ENCODE peak calls at places on chromosomes 2 and 18, in eight cellular contexts. One of them, this sample, is unnamed.

GRCh38 chr2:235698504-235698903 is 204.7 kb downstream of the AGAP1 start:
- DNase-seq in AG04450: no peak
- DNase-seq in heart left ventricle: no peak
- DNase-seq in pancreas: no peak
- DNase-seq in uterus: no peak
- DNase-seq in upper lobe of right lung: no peak
- DNase-seq in cardiac fibroblast: no peak
- DNase-seq in foreskin fibroblast: no peak
- DNase-seq in this sample: no peak

GRCh38 chr18:904135-905090 is at the start of gene ADCYAP1:
- DNase-seq in AG04450: no peak
- DNase-seq in upper lobe of right lung: no peak
- DNase-seq in heart left ventricle: peak
- DNase-seq in cardiac fibroblast: peak
- DNase-seq in pancreas: peak
- DNase-seq in uterus: no peak
- DNase-seq in foreskin fibroblast: no peak
- DNase-seq in this sample: no peak

GRCh38 chr2:110804915-110805314 is 72.5 kb downstream of the ACOXL start:
- DNase-seq in upper lobe of right lung: no peak
- DNase-seq in uterus: no peak
- DNase-seq in cardiac fibroblast: no peak
- DNase-seq in AG04450: no peak
- DNase-seq in foreskin fibroblast: no peak
- DNase-seq in heart left ventricle: no peak
- DNase-seq in pancreas: no peak
- DNase-seq in this sample: no peak

GRCh38 chr2:30942430-30942829 is 135.2 kb upstream of the CAPN13 start:
- DNase-seq in AG04450: no peak
- DNase-seq in cardiac fibroblast: no peak
- DNase-seq in heart left ventricle: no peak
- DNase-seq in upper lobe of right lung: no peak
- DNase-seq in uterus: no peak
- DNase-seq in pancreas: no peak
- DNase-seq in foreskin fibroblast: no peak
- DNase-seq in this sample: no peak

GRCh38 chr2:217636578-217637267 is 366.1 kb downstream of the TNS1 start:
- DNase-seq in pancreas: no peak
- DNase-seq in foreskin fibroblast: peak
- DNase-seq in heart left ventricle: no peak
- DNase-seq in upper lobe of right lung: no peak
- DNase-seq in cardiac fibroblast: no peak
- DNase-seq in uterus: no peak
- DNase-seq in AG04450: no peak
- DNase-seq in this sample: no peak

GRCh38 chr2:238158807-238159539 is at the start of gene ERFE:
- DNase-seq in upper lobe of right lung: peak
- DNase-seq in pancreas: peak
- DNase-seq in cardiac fibroblast: peak
- DNase-seq in AG04450: no peak
- DNase-seq in foreskin fibroblast: no peak
- DNase-seq in uterus: peak
- DNase-seq in heart left ventricle: peak
- DNase-seq in this sample: no peak

GRCh38 chr2:38528008-38528442 is 74.7 kb downstream of the HNRNPLL start:
- DNase-seq in uterus: peak
- DNase-seq in upper lobe of right lung: peak
- DNase-seq in pancreas: no peak
- DNase-seq in foreskin fibroblast: peak
- DNase-seq in cardiac fibroblast: peak
- DNase-seq in heart left ventricle: peak
- DNase-seq in AG04450: no peak
- DNase-seq in this sample: no peak

GRCh38 chr2:109285244-109285651 is 156.2 kb downstream of the SH3RF3 start:
- DNase-seq in AG04450: no peak
- DNase-seq in heart left ventricle: peak
- DNase-seq in cardiac fibroblast: peak
- DNase-seq in pancreas: no peak
- DNase-seq in uterus: no peak
- DNase-seq in upper lobe of right lung: no peak
- DNase-seq in foreskin fibroblast: peak
- DNase-seq in this sample: no peak

GRCh38 chr2:152309352-152310214 is 25.4 kb upstream of the FMNL2 start:
- DNase-seq in pancreas: no peak
- DNase-seq in foreskin fibroblast: no peak
- DNase-seq in AG04450: no peak
- DNase-seq in heart left ventricle: no peak
- DNase-seq in cardiac fibroblast: no peak
- DNase-seq in upper lobe of right lung: no peak
- DNase-seq in uterus: no peak
- DNase-seq in this sample: no peak

GRCh38 chr2:67567866-67568265 is 170.7 kb downstream of the ETAA1 start:
- DNase-seq in upper lobe of right lung: no peak
- DNase-seq in cardiac fibroblast: no peak
- DNase-seq in heart left ventricle: no peak
- DNase-seq in AG04450: no peak
- DNase-seq in foreskin fibroblast: no peak
- DNase-seq in uterus: no peak
- DNase-seq in pancreas: no peak
- DNase-seq in this sample: no peak

DNA sequence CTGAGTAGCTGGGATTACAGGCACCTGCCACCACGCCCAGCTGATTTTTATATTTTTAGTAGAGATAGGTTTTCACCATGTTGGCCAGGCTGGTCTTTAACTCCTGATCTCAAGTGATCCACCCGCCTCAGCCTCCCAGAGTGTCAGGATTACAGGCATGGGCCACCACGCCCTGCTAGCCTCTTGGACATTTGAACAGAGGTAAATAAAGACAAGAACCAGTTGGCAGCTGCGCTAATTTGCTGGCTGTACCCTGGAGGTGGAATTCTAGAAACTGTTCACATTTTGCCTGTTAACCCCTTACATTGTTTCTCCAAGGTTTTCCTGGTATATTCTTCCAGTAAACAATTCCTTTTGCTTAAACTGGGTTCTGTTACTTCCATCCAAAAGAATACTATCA is 132.9 kb downstream of the CDH2 start:
- DNase-seq in heart left ventricle: no peak
- DNase-seq in pancreas: no peak
- DNase-seq in AG04450: no peak
- DNase-seq in upper lobe of right lung: no peak
- DNase-seq in cardiac fibroblast: no peak
- DNase-seq in foreskin fibroblast: no peak
- DNase-seq in uterus: no peak
- DNase-seq in this sample: no peak
- H3K4me3 ChIP-seq in heart left ventricle: no peak
- H3K4me3 ChIP-seq in pancreas: no peak
- H3K4me3 ChIP-seq in AG04450: no peak
- H3K4me3 ChIP-seq in upper lobe of right lung: no peak
- H3K4me3 ChIP-seq in cardiac fibroblast: no peak
- H3K4me3 ChIP-seq in foreskin fibroblast: no peak
- H3K4me3 ChIP-seq in uterus: no peak
- H3K4me3 ChIP-seq in this sample: no peak

GRCh38 chr2:203671876-203672275 is 34.6 kb upstream of the CD28 start:
- DNase-seq in foreskin fibroblast: no peak
- DNase-seq in upper lobe of right lung: no peak
- DNase-seq in pancreas: no peak
- DNase-seq in heart left ventricle: no peak
- DNase-seq in cardiac fibroblast: no peak
- DNase-seq in uterus: no peak
- DNase-seq in AG04450: no peak
- DNase-seq in this sample: no peak

GRCh38 chr2:203672856-203673255 is 33.6 kb upstream of the CD28 start:
- DNase-seq in pancreas: no peak
- DNase-seq in cardiac fibroblast: peak
- DNase-seq in AG04450: no peak
- DNase-seq in heart left ventricle: no peak
- DNase-seq in upper lobe of right lung: no peak
- DNase-seq in foreskin fibroblast: no peak
- DNase-seq in uterus: no peak
- DNase-seq in this sample: no peak

GRCh38 chr2:203675086-203675485 is 31.4 kb upstream of the CD28 start:
- DNase-seq in uterus: no peak
- DNase-seq in AG04450: no peak
- DNase-seq in pancreas: no peak
- DNase-seq in heart left ventricle: no peak
- DNase-seq in upper lobe of right lung: no peak
- DNase-seq in foreskin fibroblast: peak
- DNase-seq in cardiac fibroblast: peak
- DNase-seq in this sample: no peak

GRCh38 chr2:203670939-203671338 is 35.5 kb upstream of the CD28 start:
- DNase-seq in pancreas: no peak
- DNase-seq in heart left ventricle: no peak
- DNase-seq in uterus: no peak
- DNase-seq in AG04450: no peak
- DNase-seq in upper lobe of right lung: no peak
- DNase-seq in foreskin fibroblast: peak
- DNase-seq in cardiac fibroblast: peak
- DNase-seq in this sample: no peak

DNA sequence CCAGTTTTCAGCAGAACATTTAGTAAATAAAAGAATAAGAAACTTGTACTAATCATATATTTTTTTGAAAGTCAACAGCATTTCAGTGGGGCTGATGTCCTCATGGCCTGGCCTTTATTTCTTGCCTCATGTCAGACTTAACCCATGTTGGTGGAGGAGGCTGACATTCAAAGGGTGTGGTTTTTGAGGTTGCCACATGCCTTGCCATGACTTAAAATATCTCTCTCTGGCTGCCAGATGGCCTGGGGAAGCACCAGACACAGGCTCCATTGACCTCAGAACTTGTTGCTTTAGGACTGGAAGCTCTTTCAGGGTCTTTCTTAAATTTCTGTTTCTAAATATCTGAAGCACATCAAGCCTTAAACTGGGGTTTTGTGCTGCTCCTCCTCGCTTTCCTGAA is 32.5 kb upstream of the CD28 start:
- DNase-seq in AG04450: no peak
- DNase-seq in cardiac fibroblast: peak
- DNase-seq in heart left ventricle: no peak
- DNase-seq in upper lobe of right lung: no peak
- DNase-seq in foreskin fibroblast: peak
- DNase-seq in uterus: no peak
- DNase-seq in pancreas: no peak
- DNase-seq in this sample: no peak
- H3K4me3 ChIP-seq in AG04450: no peak
- H3K4me3 ChIP-seq in cardiac fibroblast: no peak
- H3K4me3 ChIP-seq in heart left ventricle: no peak
- H3K4me3 ChIP-seq in upper lobe of right lung: no peak
- H3K4me3 ChIP-seq in foreskin fibroblast: no peak
- H3K4me3 ChIP-seq in uterus: no peak
- H3K4me3 ChIP-seq in pancreas: no peak
- H3K4me3 ChIP-seq in this sample: no peak

DNA sequence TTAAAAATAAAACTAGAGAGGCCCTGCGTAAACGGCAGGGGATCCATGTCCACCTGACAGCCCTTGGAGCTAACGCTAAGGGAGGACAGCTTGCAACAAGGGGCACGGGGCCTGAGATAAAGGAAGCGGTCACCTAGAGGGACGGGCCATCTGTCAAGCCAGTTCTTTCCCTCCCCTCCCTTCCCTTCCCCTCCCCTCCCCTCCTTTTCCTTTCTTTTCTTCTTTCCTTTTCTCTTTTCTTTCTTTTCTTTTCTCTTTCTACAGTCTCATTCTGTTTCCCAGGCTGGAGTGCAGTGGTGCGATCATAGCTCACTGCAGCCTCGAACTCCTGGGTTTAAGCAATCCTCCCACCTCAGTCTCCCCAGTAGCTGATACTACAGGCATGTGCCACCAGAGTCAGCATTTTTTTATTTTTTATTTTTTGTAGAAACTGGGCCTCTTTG is 34.5 kb upstream of the CTAGE1 start:
- DNase-seq in cardiac fibroblast: no peak
- DNase-seq in AG04450: no peak
- DNase-seq in foreskin fibroblast: no peak
- DNase-seq in pancreas: no peak
- DNase-seq in uterus: no peak
- DNase-seq in upper lobe of right lung: no peak
- DNase-seq in heart left ventricle: no peak
- DNase-seq in this sample: no peak
- H3K4me3 ChIP-seq in cardiac fibroblast: no peak
- H3K4me3 ChIP-seq in AG04450: no peak
- H3K4me3 ChIP-seq in foreskin fibroblast: no peak
- H3K4me3 ChIP-seq in pancreas: no peak
- H3K4me3 ChIP-seq in uterus: no peak
- H3K4me3 ChIP-seq in upper lobe of right lung: no peak
- H3K4me3 ChIP-seq in heart left ventricle: no peak
- H3K4me3 ChIP-seq in this sample: no peak

GRCh38 chr18:62510744-62511143 is 12.1 kb upstream of the ZCCHC2 start:
- DNase-seq in heart left ventricle: no peak
- DNase-seq in cardiac fibroblast: peak
- DNase-seq in foreskin fibroblast: no peak
- DNase-seq in uterus: no peak
- DNase-seq in AG04450: no peak
- DNase-seq in upper lobe of right lung: no peak
- DNase-seq in pancreas: no peak
- DNase-seq in this sample: no peak

GRCh38 chr18:62500966-62501591 is 21.7 kb upstream of the ZCCHC2 start:
- DNase-seq in heart left ventricle: no peak
- DNase-seq in AG04450: no peak
- DNase-seq in foreskin fibroblast: no peak
- DNase-seq in pancreas: no peak
- DNase-seq in cardiac fibroblast: no peak
- DNase-seq in uterus: no peak
- DNase-seq in upper lobe of right lung: no peak
- DNase-seq in this sample: no peak

GRCh38 chr18:62509779-62510178 is 13.0 kb upstream of the ZCCHC2 start:
- DNase-seq in foreskin fibroblast: no peak
- DNase-seq in upper lobe of right lung: no peak
- DNase-seq in cardiac fibroblast: no peak
- DNase-seq in uterus: no peak
- DNase-seq in AG04450: no peak
- DNase-seq in pancreas: no peak
- DNase-seq in heart left ventricle: no peak
- DNase-seq in this sample: no peak

GRCh38 chr18:62506495-62507143 is 16.2 kb upstream of the ZCCHC2 start:
- DNase-seq in pancreas: no peak
- DNase-seq in upper lobe of right lung: no peak
- DNase-seq in AG04450: no peak
- DNase-seq in foreskin fibroblast: no peak
- DNase-seq in uterus: no peak
- DNase-seq in cardiac fibroblast: no peak
- DNase-seq in heart left ventricle: no peak
- DNase-seq in this sample: no peak

DNA sequence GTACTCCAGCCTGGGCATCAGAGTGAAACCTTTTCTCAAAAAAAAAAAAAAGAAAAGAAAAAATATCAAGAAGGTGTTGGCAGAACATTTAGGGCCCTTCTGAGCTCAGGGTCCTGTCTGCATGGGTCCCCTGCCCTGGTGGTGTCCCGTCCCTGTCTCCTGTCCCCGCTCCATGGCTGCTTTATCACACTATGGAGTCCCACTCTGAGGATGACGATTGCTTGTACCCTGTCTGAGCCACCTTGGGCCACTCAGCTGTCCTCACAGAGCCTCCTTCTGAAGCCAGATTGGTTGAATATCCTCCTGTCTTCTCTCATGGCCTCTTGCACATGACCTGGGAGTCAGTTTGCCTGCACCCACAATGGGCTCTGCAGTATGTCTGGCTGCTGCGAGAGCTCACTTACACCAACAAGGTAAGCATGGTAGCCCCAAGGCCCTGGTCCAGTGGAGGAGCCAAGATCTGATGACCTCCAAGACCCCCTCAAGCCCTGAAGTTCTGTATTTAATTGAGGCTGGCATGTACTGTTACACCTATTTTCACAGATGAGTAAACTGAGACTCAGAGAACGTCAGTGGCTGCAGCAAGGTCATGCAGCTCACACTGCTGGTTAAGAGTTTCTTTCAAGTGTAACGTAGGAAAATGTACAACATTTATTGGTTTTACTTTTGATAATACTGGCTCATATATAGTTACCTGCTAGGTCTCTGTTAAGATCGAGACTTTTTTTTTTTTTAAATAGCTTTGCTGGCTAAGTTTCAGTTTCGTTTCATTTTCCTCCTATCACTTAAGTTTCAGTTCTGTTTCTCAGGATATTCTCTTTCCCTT is 16.9 kb upstream of the ZCCHC2 start:
- DNase-seq in uterus: no peak
- DNase-seq in upper lobe of right lung: no peak
- DNase-seq in cardiac fibroblast: peak
- DNase-seq in heart left ventricle: no peak
- DNase-seq in pancreas: no peak
- DNase-seq in foreskin fibroblast: no peak
- DNase-seq in AG04450: no peak
- DNase-seq in this sample: no peak
- H3K4me3 ChIP-seq in uterus: peak
- H3K4me3 ChIP-seq in upper lobe of right lung: peak
- H3K4me3 ChIP-seq in cardiac fibroblast: no peak
- H3K4me3 ChIP-seq in heart left ventricle: peak
- H3K4me3 ChIP-seq in pancreas: peak
- H3K4me3 ChIP-seq in foreskin fibroblast: peak
- H3K4me3 ChIP-seq in AG04450: peak
- H3K4me3 ChIP-seq in this sample: peak

This sample was measured in AG09309.